ENCODE peak calls at places on chromosomes 4 and X, in five cellular contexts. L is epithelial cell of proximal tubule; X is stimulated activated CD4-positive, alpha-beta T cell treated with anti-CD3 and anti-CD28 coated beads, Interleukin-2, amount 100 ng/mL, for 24 hours; Q is kidney tubule cell; P is HCT116. W is an unnamed sample.
A peak's percentile ranks its signal among the peaks of the same experiment; 100 is the strongest.

GRCh38 chr4:180380733-180381132 is 1862.5 kb upstream of the TENM3 start:
- DNase-seq in L (peak; percentile 3), X (no peak), P (peak; percentile 79), Q (peak; percentile 69), W (no peak)

GRCh38 chrX:139844884-139845283 is 88.0 kb downstream of the ATP11C start:
- DNase-seq in X (no peak), Q (no peak), L (no peak), P (no peak), W (no peak)

GRCh38 chr4:140497776-140498636 is at the start of gene MGAT4D:
- DNase-seq in X (no peak), L (no peak), P (no peak), Q (no peak), W (no peak)

GRCh38 chrX:150983526-150984163 is 510 bp downstream of the HMGB3 start:
- DNase-seq in X (no peak), P (no peak), L (no peak), Q (no peak), W (no peak)

GRCh38 chr4:15144249-15144966 is 142.1 kb downstream of the CPEB2 start:
- DNase-seq in L (no peak), Q (peak; percentile 10), X (no peak), P (no peak), W (no peak)

GRCh38 chrX:39470588-39471155 is 627.1 kb downstream of the BCOR start:
- DNase-seq in Q (no peak), X (no peak), P (no peak), L (no peak), W (no peak)

GRCh38 chr4:72997409-72997808 is 72.1 kb downstream of the COX18 start:
- DNase-seq in Q (peak; percentile 92), X (no peak), L (peak; percentile 70), P (no peak), W (no peak)

GRCh38 chrX:152926279-152926678 is 28.4 kb downstream of the ZNF185 start:
- DNase-seq in X (peak; percentile 53), Q (peak; percentile 83), L (no peak), P (peak; percentile 64), W (no peak)

GRCh38 chr4:150982557-150983233 is 32.4 kb downstream of the LRBA start:
- DNase-seq in P (no peak), Q (no peak), L (no peak), X (no peak), W (no peak)

GRCh38 chr4:98609946-98610345 is 48.5 kb downstream of the TSPAN5 start:
- DNase-seq in P (no peak), L (no peak), X (no peak), Q (no peak), W (no peak)

GRCh38 chrX:140762061-140762460 is 52.5 kb downstream of the LINC00632 start:
- DNase-seq in P (no peak), L (no peak), X (no peak), Q (peak; percentile 59), W (no peak)

GRCh38 chrX:69361286-69361926 is 142.7 kb upstream of the NALF2 start:
- DNase-seq in L (no peak), X (no peak), Q (no peak), P (no peak), W (no peak)

GRCh38 chrX:104618106-104618895 is 52.3 kb downstream of the IL1RAPL2 start:
- DNase-seq in X (no peak), L (no peak), P (no peak), Q (peak; percentile 27), W (no peak)

GRCh38 chr4:80265571-80266266 is 745 bp upstream of the FGF5 start:
- DNase-seq in X (no peak), Q (peak; percentile 84), L (peak; percentile 66), P (no peak), W (no peak)

GRCh38 chr4:10179957-10180602 is 63.5 kb upstream of the WDR1 start:
- DNase-seq in L (no peak), Q (no peak), P (no peak), X (no peak), W (no peak)

GRCh38 chrX:105314468-105314867 is 94.0 kb upstream of the TEX13A start:
- DNase-seq in X (no peak), P (no peak), Q (no peak), L (no peak), W (no peak)

GRCh38 chr4:8675383-8675782 is 82.8 kb downstream of the CPZ start:
- DNase-seq in L (no peak), X (no peak), P (no peak), Q (peak; percentile 14), W (no peak)

GRCh38 chr4:184099541-184099966 is 118.1 kb downstream of the ENPP6 start:
- DNase-seq in P (no peak), Q (peak; percentile 33), X (no peak), L (no peak), W (no peak)

GRCh38 chr4:36385951-36386561 is 104.6 kb downstream of the DTHD1 start:
- DNase-seq in L (no peak), Q (no peak), P (no peak), X (no peak), W (no peak)

GRCh38 chr4:168511780-168512467 is 15.1 kb downstream of the PALLD start:
- DNase-seq in X (peak; percentile 60), L (no peak), P (no peak), Q (no peak), W (no peak)

GRCh38 chr4:73607375-73608026 is 12.7 kb downstream of the RASSF6 start:
- DNase-seq in P (no peak), Q (no peak), L (no peak), X (no peak), W (no peak)

GRCh38 chr4:112648263-112649054 is 11.5 kb downstream of the LARP7 start:
- DNase-seq in Q (no peak), P (no peak), X (no peak), L (no peak), W (no peak)

GRCh38 chr4:48779095-48779997 is 733 bp downstream of the FRYL start:
- DNase-seq in L (no peak), Q (peak; percentile 75), X (peak; percentile 66), P (no peak), W (no peak)

GRCh38 chr4:154189346-154189745 is 302.3 kb downstream of the DCHS2 start:
- DNase-seq in P (no peak), L (no peak), Q (peak; percentile 71), X (no peak), W (no peak)

W was measured in SK-N-MC.